ENCODE peak calls at places on chromosomes 13 and 19, in six cellular contexts. D, O, V, B, X and A are unnamed samples.

GRCh38 chr13:46097015-46097414 is 7.8 kb downstream of the CPB2 start:
- DNase-seq in O (no peak), V (no peak), D (no peak), X (no peak), B (no peak), A (no peak)

GRCh38 chr13:102710261-102710679 is 15.4 kb upstream of the METTL21C start:
- DNase-seq in D (no peak), V (no peak), B (no peak), X (no peak), O (no peak), A (no peak)

GRCh38 chr19:47682939-47683338 is 30.3 kb upstream of the EHD2 start:
- DNase-seq in X (no peak), B (no peak), V (no peak), D (no peak), O (no peak), A (no peak)

GRCh38 chr13:113005997-113006396 is 37.0 kb downstream of the MCF2L start:
- DNase-seq in O (no peak), B (no peak), D (no peak), X (no peak), V (no peak), A (no peak)

GRCh38 chr13:29081036-29081435 is 260.9 kb downstream of the MTUS2 start:
- DNase-seq in X (peak; percentile 1), V (no peak), D (peak; percentile 41), O (no peak), B (no peak), A (no peak)

GRCh38 chr13:35684432-35684831 is 207.9 kb upstream of the MAB21L1 start:
- DNase-seq in X (no peak), O (no peak), V (no peak), D (no peak), B (no peak), A (no peak)

GRCh38 chr13:77506874-77507273 is 28.6 kb upstream of the SCEL start:
- DNase-seq in B (no peak), V (no peak), O (no peak), D (no peak), X (no peak), A (no peak)

GRCh38 chr19:32824906-32825608 is 44.5 kb downstream of the SLC7A9 start:
- DNase-seq in B (no peak), D (no peak), V (no peak), X (no peak), O (no peak), A (no peak)

GRCh38 chr13:81171065-81171647 is 830.2 kb upstream of the SPRY2 start:
- DNase-seq in B (no peak), D (no peak), X (no peak), O (no peak), V (no peak), A (no peak)

GRCh38 chr19:3586124-3586626 is 897 bp downstream of the GIPC3 start:
- DNase-seq in V (peak; percentile 77), X (no peak), D (no peak), O (no peak), B (peak; percentile 81), A (no peak)

GRCh38 chr13:37736040-37736439 is 133.5 kb downstream of the TRPC4 start:
- DNase-seq in O (no peak), X (no peak), D (no peak), B (no peak), V (no peak), A (no peak)

GRCh38 chr19:55385749-55386514 is at the start of gene RPL28:
- DNase-seq in D (peak; percentile 64), B (peak; percentile 99), O (peak; percentile 97), X (peak; percentile 97), V (peak; percentile 98), A (peak; percentile 91)

GRCh38 chr13:113073942-113074341 is 31.6 kb upstream of the F7 start:
- DNase-seq in V (no peak), B (no peak), O (no peak), X (no peak), D (no peak), A (no peak)

GRCh38 chr13:33751151-33751550 is 66.8 kb upstream of the RFC3 start:
- DNase-seq in B (no peak), X (no peak), V (no peak), D (no peak), O (no peak), A (peak; percentile 43)

GRCh38 chr19:38168632-38169031 is 55.4 kb downstream of the DPF1 start:
- DNase-seq in O (no peak), B (no peak), D (no peak), V (no peak), X (no peak), A (no peak)

GRCh38 chr13:105998233-105998550 is 537.3 kb downstream of the EFNB2 start:
- DNase-seq in V (no peak), O (no peak), D (no peak), X (no peak), B (no peak), A (no peak)

GRCh38 chr13:59834801-59835200 is 328.9 kb downstream of the DIAPH3 start:
- DNase-seq in X (no peak), D (no peak), B (no peak), O (no peak), V (no peak), A (no peak)

GRCh38 chr13:32903720-32904119 is 112.5 kb upstream of the KL start:
- DNase-seq in X (no peak), O (no peak), D (no peak), V (no peak), B (no peak), A (no peak)

GRCh38 chr19:36222503-36222902 is 7.6 kb downstream of the ZNF146 start:
- DNase-seq in D (no peak), B (no peak), X (no peak), O (no peak), V (no peak), A (no peak)

GRCh38 chr13:113746143-113746525 is 12.9 kb upstream of the TMEM255B start:
- DNase-seq in O (no peak), B (no peak), V (no peak), X (no peak), D (no peak), A (no peak)

GRCh38 chr13:76882431-76882830 is 3.8 kb downstream of the KCTD12 start:
- DNase-seq in O (no peak), V (no peak), D (peak; percentile 44), X (no peak), B (no peak), A (no peak)

GRCh38 chr19:1941146-1942077 is at the start of gene CSNK1G2:
- DNase-seq in X (peak; percentile 19), D (no peak), V (no peak), B (no peak), O (no peak), A (no peak)